ENCODE peak calls at places on chromosome 6, in four cellular contexts. V, G, Z and D are unnamed samples.
A peak's percentile ranks its signal among the peaks of the same experiment; 100 is the strongest.

GRCh38 chr6:168695701-168696100 is 254.7 kb downstream of the SMOC2 start:
- DNase-seq in V (no peak), G (peak; percentile 96), Z (no peak), D (no peak)

GRCh38 chr6:2891768-2892170 is 11.3 kb downstream of the SERPINB9 start:
- DNase-seq in V (peak; percentile 59), G (peak; percentile 30), Z (no peak), D (no peak)

GRCh38 chr6:18263561-18264337 is 581 bp downstream of the DEK start:
- DNase-seq in V (no peak), G (peak; percentile 77), Z (no peak), D (peak; percentile 70)

GRCh38 chr6:7463785-7464184 is 74.2 kb downstream of the RIOK1 start:
- DNase-seq in V (no peak), G (no peak), Z (no peak), D (no peak)

GRCh38 chr6:134152767-134153485 is 100.5 kb upstream of the SLC2A12 start:
- DNase-seq in V (no peak), G (no peak), Z (no peak), D (no peak)

GRCh38 chr6:55009114-55009513 is 162.5 kb downstream of the FAM83B start:
- DNase-seq in V (no peak), G (no peak), Z (no peak), D (no peak)

GRCh38 chr6:100194535-100194934 is 200.5 kb upstream of the MCHR2 start:
- DNase-seq in V (no peak), G (no peak), Z (no peak), D (no peak)

GRCh38 chr6:37495199-37495913 is 4.3 kb downstream of the CCDC167 start:
- DNase-seq in V (no peak), G (peak; percentile 64), Z (no peak), D (no peak)

GRCh38 chr6:1789092-1789491 is 179.4 kb downstream of the FOXC1 start:
- DNase-seq in V (no peak), G (no peak), Z (no peak), D (no peak)

GRCh38 chr6:132708002-132708401 is 5.9 kb downstream of the VNN1 start:
- DNase-seq in V (no peak), G (no peak), Z (no peak), D (no peak)

GRCh38 chr6:32666420-32667300 is at the start of gene HLA-DQB1:
- DNase-seq in V (peak; percentile 39), G (no peak), Z (no peak), D (peak; percentile 37)

GRCh38 chr6:28137458-28138020 is 4.1 kb upstream of the ZKSCAN8 start:
- DNase-seq in V (no peak), G (peak; percentile 12), Z (no peak), D (no peak)

GRCh38 chr6:1659816-1660215 is 50.1 kb downstream of the FOXC1 start:
- DNase-seq in V (no peak), G (no peak), Z (no peak), D (no peak)

GRCh38 chr6:49552596-49552995 is 2.1 kb downstream of the C6orf141 start:
- DNase-seq in V (no peak), G (no peak), Z (no peak), D (no peak)

GRCh38 chr6:4355241-4355640 is 219.9 kb upstream of the ECI2 start:
- DNase-seq in V (no peak), G (no peak), Z (peak; percentile 49), D (no peak)

GRCh38 chr6:63565727-63566625 is 6.3 kb upstream of the LOC128125822 start:
- DNase-seq in V (no peak), G (no peak), Z (no peak), D (no peak)

GRCh38 chr6:161418458-161418945 is 144.6 kb upstream of the AGPAT4 start:
- DNase-seq in V (peak; percentile 14), G (peak; percentile 84), Z (peak; percentile 55), D (no peak)

GRCh38 chr6:308307-308706 is 16.0 kb downstream of the DUSP22 start:
- DNase-seq in V (no peak), G (no peak), Z (no peak), D (no peak)

GRCh38 chr6:106694343-106694742 is 65.0 kb downstream of the QRSL1 start:
- DNase-seq in V (no peak), G (no peak), Z (no peak), D (no peak)

GRCh38 chr6:157045831-157046454 is 268.8 kb downstream of the ARID1B start:
- DNase-seq in V (no peak), G (peak; percentile 74), Z (no peak), D (no peak)

GRCh38 chr6:160297310-160297709 is 38.7 kb upstream of the SLC22A2 start:
- DNase-seq in V (no peak), G (no peak), Z (no peak), D (no peak)